ENCODE peak calls at places on chromosomes 1 and 21, in seven cellular contexts. J is heart right ventricle, G is colonic mucosa, R is kidney, Q is right lobe of liver, P is HCT116, H is psoas muscle. Y is an unnamed sample.

GRCh38 chr1:111758373-111758772 is 2.7 kb downstream of the DDX20 start:
- DNase-seq in G (no peak), P (no peak), H (no peak), Q (no peak), J (no peak), R (no peak), Y (no peak)

GRCh38 chr1:236394016-236394481 is at the start of gene EDARADD:
- DNase-seq in P (no peak), Q (no peak), R (no peak), G (no peak), H (no peak), J (no peak), Y (no peak)

GRCh38 chr1:83950106-83950661 is 48.7 kb downstream of the TTLL7 start:
- DNase-seq in J (no peak), Q (no peak), P (no peak), R (no peak), H (no peak), G (no peak), Y (no peak)

GRCh38 chr1:74610961-74611360 is 62.6 kb downstream of the ERICH3 start:
- DNase-seq in P (no peak), J (no peak), G (no peak), Q (no peak), H (no peak), R (no peak), Y (no peak)

GRCh38 chr1:109895720-109896504 is 14.7 kb upstream of the CSF1 start:
- DNase-seq in Q (peak), J (peak), R (peak), P (no peak), H (peak), G (no peak), Y (no peak)

GRCh38 chr1:245871881-245872280 is 635.2 kb downstream of the SMYD3 start:
- DNase-seq in Q (no peak), J (no peak), G (no peak), H (no peak), R (no peak), P (no peak), Y (no peak)

GRCh38 chr1:13965770-13966398 is 265.9 kb downstream of the PRDM2 start:
- DNase-seq in H (peak), G (peak), R (no peak), Q (no peak), J (peak), P (peak), Y (no peak)

GRCh38 chr1:65264197-65264929 is 45.0 kb upstream of the DNAJC6 start:
- DNase-seq in J (peak), P (no peak), G (peak), H (no peak), R (no peak), Q (no peak), Y (no peak)

GRCh38 chr1:209948155-209948554 is 10.1 kb downstream of the SYT14 start:
- DNase-seq in Q (no peak), R (no peak), J (no peak), P (no peak), H (no peak), G (no peak), Y (no peak)

GRCh38 chr21:15138475-15138874 is 73.7 kb upstream of the NRIP1 start:
- DNase-seq in Q (no peak), R (peak), J (no peak), G (peak), H (peak), P (no peak), Y (no peak)

GRCh38 chr1:30761312-30762151 is 4.0 kb upstream of the LAPTM5 start:
- DNase-seq in R (peak), Q (no peak), G (no peak), H (no peak), J (no peak), P (no peak), Y (no peak)

GRCh38 chr1:52192024-52192423 is 50.1 kb downstream of the ZFYVE9 start:
- DNase-seq in P (no peak), J (no peak), R (no peak), Q (no peak), G (no peak), H (no peak), Y (no peak)

GRCh38 chr1:52189898-52190480 is 48.1 kb downstream of the ZFYVE9 start:
- DNase-seq in G (no peak), P (no peak), R (no peak), Q (no peak), H (no peak), J (no peak), Y (no peak)

GRCh38 chr1:52192436-52192835 is 50.5 kb downstream of the ZFYVE9 start:
- DNase-seq in Q (no peak), J (no peak), R (no peak), H (no peak), G (no peak), P (no peak), Y (no peak)

GRCh38 chr1:52191395-52191965 is 49.6 kb downstream of the ZFYVE9 start:
- DNase-seq in R (no peak), H (no peak), J (no peak), G (no peak), P (no peak), Q (no peak), Y (no peak)

GRCh38 chr1:52190500-52191252 is 48.8 kb downstream of the ZFYVE9 start:
- DNase-seq in G (no peak), P (no peak), R (no peak), H (no peak), J (no peak), Q (no peak), Y (no peak)
- TF ChIP-seq CTCF in G (no peak), P (no peak), R (no peak), H (no peak), J (no peak), Q (no peak), Y (no peak)

GRCh38 chr21:22961248-22961647 is 1963.0 kb downstream of the NCAM2 start:
- DNase-seq in G (no peak), P (no peak), J (no peak), Q (no peak), H (no peak), R (no peak), Y (no peak)

DNA sequence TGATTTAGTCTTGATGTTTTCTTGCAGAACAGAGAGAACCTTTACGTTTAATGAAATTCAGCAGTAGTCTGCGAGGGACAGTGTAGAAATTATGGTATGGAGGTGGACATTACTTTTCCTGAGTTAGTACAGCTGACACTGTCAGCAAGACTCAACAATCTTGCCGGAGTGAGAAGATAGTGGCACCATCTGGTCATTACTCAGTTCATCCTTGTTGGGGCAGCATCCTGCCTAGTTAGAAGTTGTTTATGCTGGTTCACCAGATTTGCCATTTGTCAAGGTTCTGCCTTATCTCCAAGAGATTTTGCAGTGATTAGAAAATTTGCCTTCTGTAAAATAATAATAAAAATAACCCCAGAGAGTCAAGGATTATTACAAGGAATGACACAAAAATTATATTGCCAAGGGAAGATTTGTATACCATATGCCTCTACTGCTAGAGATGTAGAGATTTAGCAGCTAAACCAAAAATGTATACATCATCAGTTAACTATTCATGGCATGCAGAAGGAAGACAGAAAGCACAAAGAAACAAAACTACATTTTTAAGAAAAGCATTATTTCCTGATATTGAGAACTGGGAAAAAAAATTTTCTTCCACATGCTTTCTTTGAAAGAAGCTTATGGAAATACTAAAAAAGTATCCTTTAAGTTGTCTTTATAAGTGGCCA is 1967.4 kb downstream of the NCAM2 start:
- DNase-seq in G (no peak), Q (no peak), J (no peak), R (no peak), P (no peak), H (no peak), Y (no peak)
- TF ChIP-seq CTCF in G (no peak), Q (no peak), J (no peak), R (no peak), P (no peak), H (no peak), Y (no peak)

GRCh38 chr1:153833171-153833570 is 58.0 kb downstream of the SLC27A3 start:
- DNase-seq in R (no peak), J (no peak), H (no peak), Q (no peak), P (no peak), G (no peak), Y (no peak)

GRCh38 chr1:153832293-153832692 is 57.1 kb downstream of the SLC27A3 start:
- DNase-seq in G (no peak), J (no peak), R (no peak), P (no peak), Q (no peak), H (no peak), Y (no peak)

GRCh38 chr1:153827168-153827964 is 52.2 kb downstream of the SLC27A3 start:
- DNase-seq in P (no peak), R (no peak), H (no peak), J (no peak), Q (no peak), G (no peak), Y (no peak)
- TF ChIP-seq CTCF in P (no peak), R (no peak), H (no peak), J (no peak), Q (no peak), G (no peak), Y (no peak)

DNA sequence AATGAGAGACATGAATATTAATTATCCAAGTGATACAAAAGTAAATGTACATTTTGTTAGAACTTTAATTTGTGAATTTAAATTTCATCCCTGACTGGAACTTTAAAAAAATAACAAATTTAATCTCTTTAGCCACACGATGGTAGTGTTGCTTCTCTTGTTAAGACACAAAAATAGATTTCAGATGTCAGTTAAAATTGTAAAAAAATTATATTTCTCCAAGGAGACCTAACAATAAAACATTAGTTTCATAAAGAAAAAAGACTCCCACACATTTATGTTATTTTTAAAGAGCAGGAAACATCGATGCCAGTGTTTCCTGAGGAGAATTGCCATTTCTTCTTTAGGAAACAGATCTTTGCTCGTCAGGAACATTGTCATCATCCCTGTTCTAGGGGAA is 74.0 kb upstream of the DEPDC1 start:
- DNase-seq in G (no peak), R (no peak), J (no peak), Q (no peak), P (no peak), H (no peak), Y (no peak)
- TF ChIP-seq CTCF in G (no peak), R (no peak), J (no peak), Q (no peak), P (no peak), H (no peak), Y (no peak)